ENCODE peak calls at places on chromosomes 12 and 14, in seven cellular contexts. T is PC-3, D is hepatocyte, H is OCI-LY7, I is GM23338, X is neural progenitor cell, N is HCT116. G is an unnamed sample. For H3K4me1, the result is how much of the 10 kb centered on the place peaks cover.

GRCh38 chr14:101183376-101184103 is 280.0 kb upstream of the RTL1 start:
- DNase-seq in T (no peak), D (peak), H (peak), I (peak), X (peak), N (no peak), G (no peak)

GRCh38 chr12:5806376-5807089 is 138.5 kb downstream of the ANO2 start:
- DNase-seq in T (peak), D (no peak), H (no peak), I (no peak), X (no peak), N (no peak), G (no peak)

GRCh38 chr12:132638541-132639408 is 20.2 kb downstream of the P2RX2 start:
- DNase-seq in T (peak), D (peak), H (peak), I (peak), X (peak), N (no peak), G (peak)

GRCh38 chr12:71900091-71900490 is 38.6 kb upstream of the TPH2 start:
- DNase-seq in T (peak), D (no peak), H (no peak), I (peak), X (no peak), N (no peak), G (peak)

GRCh38 chr14:72023128-72024042 is 91.2 kb downstream of the RGS6 start:
- DNase-seq in T (peak), D (no peak), H (no peak), I (peak), X (no peak), N (peak), G (peak)

GRCh38 chr14:71327691-71328090 is 420.4 kb downstream of the PCNX1 start:
- DNase-seq in T (no peak), D (no peak), H (no peak), I (no peak), X (no peak), N (no peak), G (no peak)

GRCh38 chr14:89093083-89093482 is 268.6 kb downstream of the TTC8 start:
- DNase-seq in T (peak), D (no peak), H (no peak), I (no peak), X (no peak), N (no peak), G (peak)

GRCh38 chr12:8914716-8915526 is 612 bp downstream of the PHC1 start:
- DNase-seq in T (peak), D (peak), H (peak), I (peak), X (peak), N (no peak), G (peak)

GRCh38 chr14:75636100-75636692 is 24.5 kb downstream of the ERG28 start:
- DNase-seq in T (no peak), D (no peak), H (no peak), I (peak), X (peak), N (no peak), G (peak)

GRCh38 chr12:65464930-65465329 is 186.4 kb downstream of the MSRB3 start:
- DNase-seq in T (peak), D (peak), H (no peak), I (no peak), X (no peak), N (no peak), G (peak)

GRCh38 chr14:80974338-80975078 is 19.1 kb downstream of the TSHR start:
- DNase-seq in T (no peak), D (peak), H (no peak), I (no peak), X (no peak), N (no peak), G (peak)

GRCh38 chr12:12508612-12509011 is 54.1 kb downstream of the DUSP16 start:
- DNase-seq in T (no peak), D (no peak), H (no peak), I (no peak), X (no peak), N (no peak), G (peak)

GRCh38 chr12:78448692-78449091 is 415.9 kb upstream of the SYT1 start:
- DNase-seq in T (peak), D (no peak), H (no peak), I (no peak), X (no peak), N (no peak), G (no peak)

GRCh38 chr12:116542345-116542950 is 16.7 kb upstream of the MAP1LC3B2 start:
- DNase-seq in T (peak), D (no peak), H (no peak), I (no peak), X (no peak), N (no peak), G (no peak)

GRCh38 chr12:42143401-42144173 is 1.1 kb downstream of the GXYLT1 start:
- DNase-seq in T (peak), D (peak), H (peak), I (no peak), X (peak), N (no peak), G (peak)

GRCh38 chr12:17949558-17950141 is 140.3 kb downstream of the RERGL start:
- DNase-seq in T (no peak), D (no peak), H (peak), I (no peak), X (no peak), N (no peak), G (no peak)

GRCh38 chr12:50901685-50902113 is 50.6 kb upstream of the HIGD1C start:
- DNase-seq in T (no peak), D (no peak), H (no peak), I (no peak), X (no peak), N (no peak), G (no peak)

GRCh38 chr14:75559451-75560187 is 18.8 kb upstream of the FLVCR2 start:
- DNase-seq in T (peak), D (peak), H (no peak), I (no peak), X (no peak), N (no peak), G (peak)

GRCh38 chr12:125185740-125186470 is 120.7 kb downstream of the AACS start:
- DNase-seq in T (peak), D (peak), H (peak), I (peak), X (peak), N (peak), G (peak)

GRCh38 chr14:101595887-101596721 is 34.8 kb downstream of the DIO3 start:
- DNase-seq in T (no peak), D (no peak), H (peak), I (no peak), X (no peak), N (no peak), G (no peak)

GRCh38 chr14:97719931-97720330 is 922.7 kb downstream of the VRK1 start:
- DNase-seq in T (no peak), D (no peak), H (no peak), I (no peak), X (no peak), N (no peak), G (no peak)

GRCh38 chr14:100535287-100536131 is 51.7 kb downstream of the BEGAIN start:
- DNase-seq in T (no peak), D (no peak), H (no peak), I (no peak), X (no peak), N (no peak), G (no peak)

GRCh38 chr12:115411121-115411520 is 727.1 kb upstream of the TBX3 start:
- DNase-seq in T (no peak), D (no peak), H (no peak), I (peak), X (peak), N (no peak), G (no peak)

GRCh38 chr14:102117852-102118251 is 21.8 kb upstream of the WDR20 start:
- DNase-seq in T (no peak), D (no peak), H (no peak), I (no peak), X (no peak), N (no peak), G (no peak)

DNA sequence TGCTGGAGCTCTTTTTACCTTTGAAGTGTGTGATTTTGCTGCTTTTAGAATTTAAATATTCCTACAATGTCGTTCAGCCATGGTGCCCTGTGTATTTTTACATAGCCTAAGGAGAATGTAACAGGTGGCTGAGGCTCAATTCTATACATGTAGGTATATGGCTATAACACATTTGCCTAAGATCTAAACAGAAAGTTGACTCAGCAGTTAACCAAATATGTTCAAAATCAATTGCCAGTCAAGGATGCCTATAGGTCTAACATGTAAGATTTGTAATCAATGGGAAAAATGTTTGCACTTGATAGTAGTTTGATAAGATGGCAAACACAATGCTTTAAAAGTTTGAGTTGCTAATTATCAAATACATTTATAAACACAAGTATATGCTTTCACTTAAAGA is 8.2 kb downstream of the PAWR start:
- DNase-seq in T (no peak), D (no peak), H (no peak), I (no peak), X (no peak), N (no peak), G (no peak)
- H3K4me2 ChIP-seq in T (peak), D (no peak), H (peak), I (peak), X (peak), N (no peak), G (no peak)

GRCh38 chr14:68658029-68658509 is 134.8 kb downstream of the ZFP36L1 start:
- DNase-seq in T (no peak), D (no peak), H (no peak), I (no peak), X (no peak), N (no peak), G (no peak)

GRCh38 chr14:68656452-68656851 is 136.4 kb downstream of the ZFP36L1 start:
- DNase-seq in T (no peak), D (no peak), H (no peak), I (no peak), X (no peak), N (no peak), G (no peak)

GRCh38 chr14:68655961-68656360 is 136.9 kb downstream of the ZFP36L1 start:
- DNase-seq in T (peak), D (peak), H (peak), I (no peak), X (peak), N (peak), G (no peak)

GRCh38 chr14:68659021-68659931 is 133.6 kb downstream of the ZFP36L1 start:
- DNase-seq in T (no peak), D (no peak), H (no peak), I (no peak), X (no peak), N (no peak), G (peak)

DNA sequence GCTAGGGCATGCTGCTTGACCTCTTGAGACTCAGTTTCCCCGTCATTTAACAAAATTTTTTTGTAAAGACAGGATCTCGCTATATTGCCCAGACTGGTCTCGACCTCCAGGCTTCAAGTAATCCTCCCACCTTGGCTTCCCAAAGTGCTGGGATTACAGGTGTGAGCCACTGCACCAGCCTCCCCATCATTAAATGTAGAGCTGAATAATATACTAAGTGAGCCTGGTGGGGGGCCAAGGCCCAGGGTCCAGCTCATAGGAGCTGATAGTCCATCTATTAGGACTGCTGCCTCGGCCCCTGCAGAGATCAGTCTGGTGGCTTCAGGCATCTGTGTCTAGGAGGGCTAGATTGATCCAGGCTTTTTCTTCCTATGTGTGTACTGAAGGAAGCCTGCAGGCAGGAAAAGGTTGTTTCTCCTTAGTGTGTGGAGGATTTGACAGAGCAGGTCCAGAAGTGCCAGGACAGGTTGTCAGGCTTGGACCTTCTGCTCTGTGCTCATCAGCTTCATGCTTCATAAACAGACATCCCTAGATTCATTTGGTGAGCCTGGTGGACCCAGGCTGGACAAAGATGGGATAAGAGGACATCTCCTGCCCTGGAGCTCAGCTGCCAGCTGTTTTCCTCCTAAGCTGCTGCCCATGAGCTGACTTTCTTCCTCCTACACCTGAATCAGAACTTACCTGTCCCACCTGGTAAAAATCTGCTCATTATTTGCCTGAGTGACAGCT is 135.4 kb downstream of the ZFP36L1 start:
- DNase-seq in T (no peak), D (no peak), H (no peak), I (no peak), X (no peak), N (no peak), G (no peak)
- H3K4me1 ChIP-seq in T (under half), D (under half), H (under half), I (under half), X (under half), N (under half), G (under half)

GRCh38 chr12:16189849-16190248 is 87.6 kb downstream of the SLC15A5 start:
- DNase-seq in T (peak), D (peak), H (peak), I (peak), X (peak), N (no peak), G (peak)
- TF ChIP-seq EZH2phosphoT487 in T (no peak), D (no peak), H (no peak), I (no peak), X (no peak), N (no peak), G (no peak)

GRCh38 chr12:122947352-122947792 is 18.9 kb downstream of the ABCB9 start:
- DNase-seq in T (no peak), D (no peak), H (no peak), I (no peak), X (no peak), N (no peak), G (peak)
- H3K4me2 ChIP-seq in T (peak), D (no peak), H (no peak), I (no peak), X (no peak), N (peak), G (peak)

DNA sequence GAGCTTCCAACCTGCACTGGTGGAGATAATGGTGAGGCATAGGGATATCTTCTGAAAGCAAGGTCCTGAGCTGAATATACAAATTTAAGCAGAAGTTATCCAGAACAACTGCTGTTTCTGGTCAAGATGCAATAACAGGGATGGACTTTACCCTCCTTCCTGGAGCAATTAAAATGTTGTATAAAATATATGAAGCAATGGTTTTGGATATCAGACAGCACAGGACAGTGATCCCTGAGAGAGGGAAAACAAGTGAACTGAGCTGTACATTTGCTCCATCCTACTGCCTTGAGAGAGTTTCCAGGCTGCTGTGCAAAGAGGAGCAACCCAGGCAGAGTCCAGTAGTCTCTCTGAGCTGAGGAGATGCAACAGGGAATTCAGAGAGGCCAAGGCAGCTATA is 36.0 kb upstream of the CTDSP2 start:
- DNase-seq in T (no peak), D (no peak), H (no peak), I (no peak), X (no peak), N (no peak), G (no peak)
- H3K4me1 ChIP-seq in T (under half), D (under half), H (under half), I (under half), X (under half), N (under half), G (under half)

DNA sequence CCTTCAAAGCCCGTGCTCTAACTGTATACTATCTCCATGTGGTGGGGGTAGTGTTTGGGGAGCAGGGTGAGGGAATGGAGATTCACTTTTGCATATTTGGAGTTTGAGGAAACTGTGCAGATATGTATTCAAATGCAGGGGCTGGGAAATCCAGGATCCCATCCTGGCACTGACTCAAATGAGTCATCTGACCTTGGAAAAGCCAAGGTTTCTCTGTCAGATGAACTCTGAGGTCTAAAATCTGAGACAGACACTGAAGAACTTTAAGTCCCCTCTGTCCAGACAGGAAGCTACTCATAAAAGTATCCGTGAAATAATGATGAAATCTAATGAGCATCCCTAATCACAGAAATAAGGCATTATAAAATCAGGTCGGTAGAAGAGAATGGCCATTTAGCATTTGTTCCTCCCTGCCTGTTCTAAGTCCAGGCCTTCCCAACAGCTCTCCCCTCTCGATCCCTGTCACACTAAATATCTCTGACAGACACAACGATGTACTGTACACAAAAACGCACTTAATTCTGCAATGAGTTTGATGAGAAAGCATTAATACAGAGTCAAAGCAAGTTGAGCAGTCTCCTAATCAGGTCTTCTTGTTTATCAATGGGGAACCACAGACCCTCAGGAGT is 14.4 kb downstream of the NIN start:
- DNase-seq in T (no peak), D (no peak), H (no peak), I (no peak), X (no peak), N (no peak), G (peak)
- TF ChIP-seq EZH2phosphoT487 in T (no peak), D (no peak), H (no peak), I (no peak), X (no peak), N (no peak), G (no peak)

GRCh38 chr14:104657563-104658324 is 31.7 kb upstream of the INF2 start:
- DNase-seq in T (no peak), D (no peak), H (peak), I (no peak), X (no peak), N (no peak), G (no peak)
- H3K4me2 ChIP-seq in T (no peak), D (no peak), H (peak), I (no peak), X (no peak), N (no peak), G (no peak)

DNA sequence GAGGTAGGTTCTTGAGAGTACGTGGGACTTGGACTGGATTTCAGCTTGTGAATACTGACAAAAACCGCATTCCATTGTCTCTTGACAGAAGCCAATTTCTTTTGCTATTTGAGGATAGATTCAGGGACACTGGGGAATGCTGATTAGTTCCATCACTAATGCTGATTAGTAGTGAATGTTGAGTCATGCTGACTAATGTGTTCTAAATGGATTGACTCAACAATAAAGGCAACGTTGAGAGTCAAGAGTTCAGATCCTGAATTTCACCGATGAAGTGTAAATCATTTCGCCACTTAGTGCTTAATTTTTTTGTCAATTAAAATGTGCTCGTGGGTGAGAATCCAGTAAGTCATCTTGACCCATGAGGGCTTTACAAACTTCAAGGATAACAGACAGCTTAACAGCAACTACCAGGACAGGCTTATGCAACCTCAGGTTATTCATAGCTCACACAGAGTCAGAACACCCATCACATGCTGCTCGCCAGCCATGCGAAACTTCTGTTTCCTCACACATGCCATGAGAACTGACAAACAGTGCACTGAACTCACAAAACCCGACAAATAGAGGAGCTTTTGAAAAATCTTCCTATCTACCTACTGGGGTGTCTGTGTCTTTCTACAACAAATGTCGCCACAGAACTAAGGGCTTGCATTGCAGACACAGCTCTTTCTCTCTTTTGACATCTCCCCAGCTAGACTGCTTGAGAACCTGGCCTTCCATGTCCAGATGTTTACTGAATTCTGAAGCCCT is 316.5 kb downstream of the ZFP36L1 start:
- DNase-seq in T (peak), D (peak), H (peak), I (peak), X (peak), N (no peak), G (peak)
- H3K4me1 ChIP-seq in T (under half), D (under half), H (half or more), I (under half), X (half or more), N (half or more), G (under half)

GRCh38 chr14:105051182-105052109 is 13.8 kb downstream of the GPR132 start:
- DNase-seq in T (no peak), D (no peak), H (no peak), I (no peak), X (no peak), N (no peak), G (no peak)

GRCh38 chr14:105052110-105052458 is 13.1 kb downstream of the GPR132 start:
- DNase-seq in T (no peak), D (no peak), H (no peak), I (no peak), X (no peak), N (no peak), G (peak)

GRCh38 chr14:105053421-105053820 is 11.8 kb downstream of the GPR132 start:
- DNase-seq in T (no peak), D (no peak), H (no peak), I (no peak), X (no peak), N (no peak), G (no peak)

GRCh38 chr14:105049753-105050550 is 15.3 kb downstream of the GPR132 start:
- DNase-seq in T (no peak), D (no peak), H (no peak), I (no peak), X (no peak), N (no peak), G (no peak)

GRCh38 chr14:105050551-105050897 is 14.7 kb downstream of the GPR132 start:
- DNase-seq in T (peak), D (no peak), H (no peak), I (no peak), X (no peak), N (peak), G (peak)
- TF ChIP-seq EZH2phosphoT487 in T (no peak), D (no peak), H (no peak), I (no peak), X (no peak), N (no peak), G (no peak)

DNA sequence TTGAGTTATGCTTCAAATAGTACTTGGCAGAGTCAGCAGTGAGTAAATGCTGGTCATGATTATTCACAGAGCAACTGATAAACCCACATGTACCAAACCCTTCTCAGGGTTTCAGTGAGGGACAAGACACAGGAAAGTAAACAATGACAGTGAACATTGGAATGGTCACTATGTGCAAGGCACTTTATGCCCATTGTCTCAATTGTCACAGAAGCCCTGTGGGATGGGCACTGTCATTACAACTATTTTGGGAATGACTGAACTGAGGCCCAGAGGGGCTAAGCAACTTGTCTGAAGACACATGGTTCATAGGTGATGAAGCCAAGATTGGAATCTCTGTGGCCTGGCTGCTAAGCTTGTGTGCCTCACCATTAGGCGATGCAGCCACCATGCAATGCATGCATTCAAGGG is 238.5 kb downstream of the RBM19 start:
- DNase-seq in T (peak), D (no peak), H (no peak), I (no peak), X (peak), N (peak), G (peak)
- H3K4me2 ChIP-seq in T (peak), D (no peak), H (no peak), I (no peak), X (no peak), N (peak), G (no peak)